ENCODE peak calls at places on chromosomes 16 and 17, in four cellular contexts. N, J, O and I are unnamed samples.

GRCh38 chr17:43832976-43833829 is at the start of gene MPP3:
- DNase-seq in N (peak; percentile 91), J (no peak), O (peak; percentile 76), I (peak; percentile 92)

GRCh38 chr16:86085161-86085611 is 186.2 kb downstream of the IRF8 start:
- DNase-seq in N (no peak), J (no peak), O (no peak), I (no peak)

GRCh38 chr16:25033852-25034251 is 18.7 kb upstream of the ARHGAP17 start:
- DNase-seq in N (no peak), J (no peak), O (no peak), I (no peak)

GRCh38 chr17:65531508-65532431 is 29.7 kb downstream of the AXIN2 start:
- DNase-seq in N (no peak), J (no peak), O (no peak), I (peak; percentile 76)

GRCh38 chr17:29205047-29205446 is 24.8 kb upstream of the MYO18A start:
- DNase-seq in N (no peak), J (no peak), O (no peak), I (no peak)

GRCh38 chr17:70329751-70330150 is 160.4 kb downstream of the KCNJ2 start:
- DNase-seq in N (no peak), J (no peak), O (no peak), I (no peak)

GRCh38 chr16:4918790-4919210 is 18.1 kb downstream of the PPL start:
- DNase-seq in N (peak; percentile 73), J (no peak), O (no peak), I (peak; percentile 69)

GRCh38 chr17:74083321-74083720 is 120.2 kb upstream of the RPL38 start:
- DNase-seq in N (no peak), J (no peak), O (no peak), I (no peak)

GRCh38 chr17:19003966-19004600 is 481 bp downstream of the FAM83G start:
- DNase-seq in N (no peak), J (no peak), O (peak; percentile 54), I (peak; percentile 81)

GRCh38 chr17:44004077-44004760 is at the start of gene NAGS:
- DNase-seq in N (peak; percentile 41), J (no peak), O (no peak), I (peak; percentile 62)

GRCh38 chr17:69339937-69340336 is 13.0 kb upstream of the ABCA5 start:
- DNase-seq in N (peak; percentile 19), J (no peak), O (no peak), I (no peak)

GRCh38 chr16:76681296-76681695 is 404.1 kb downstream of the CNTNAP4 start:
- DNase-seq in N (no peak), J (no peak), O (no peak), I (no peak)

GRCh38 chr17:57899822-57900221 is 50.0 kb upstream of the MRPS23 start:
- DNase-seq in N (peak; percentile 54), J (no peak), O (no peak), I (no peak)

GRCh38 chr16:3509470-3509928 is 8.7 kb downstream of the CLUAP1 start:
- DNase-seq in N (peak; percentile 72), J (peak; percentile 84), O (peak; percentile 91), I (no peak)

GRCh38 chr16:30715777-30716445 is 16.9 kb downstream of the SRCAP start:
- DNase-seq in N (peak; percentile 25), J (no peak), O (peak; percentile 42), I (no peak)

GRCh38 chr17:35359396-35359795 is 14.0 kb downstream of the SLFN11 start:
- DNase-seq in N (no peak), J (no peak), O (no peak), I (no peak)

GRCh38 chr17:40564883-40565744 is at the start of gene CCR7:
- DNase-seq in N (no peak), J (no peak), O (no peak), I (no peak)

GRCh38 chr17:681738-682137 is 32.9 kb downstream of the VPS53 start:
- DNase-seq in N (no peak), J (no peak), O (no peak), I (no peak)

GRCh38 chr17:35486920-35487727 is 38.6 kb upstream of the SLFN13 start:
- DNase-seq in N (no peak), J (peak; percentile 23), O (peak; percentile 73), I (peak; percentile 25)

GRCh38 chr17:67608691-67609090 is 109.0 kb upstream of the NOL11 start:
- DNase-seq in N (peak; percentile 97), J (no peak), O (peak; percentile 94), I (no peak)

GRCh38 chr16:27405546-27406451 is 3.8 kb downstream of the IL21R start:
- DNase-seq in N (no peak), J (no peak), O (no peak), I (no peak)

GRCh38 chr16:67814567-67814966 is 7.9 kb downstream of the TSNAXIP1 start:
- DNase-seq in N (no peak), J (no peak), O (no peak), I (no peak)

GRCh38 chr17:17036520-17036998 is 5.7 kb upstream of the MPRIP start:
- DNase-seq in N (no peak), J (no peak), O (no peak), I (no peak)

GRCh38 chr17:57445772-57446472 is 189.6 kb downstream of the MSI2 start:
- DNase-seq in N (no peak), J (no peak), O (no peak), I (no peak)

GRCh38 chr16:11492808-11493530 is 93.8 kb downstream of the LITAF start:
- DNase-seq in N (no peak), J (no peak), O (no peak), I (no peak)

GRCh38 chr16:11495066-11495407 is 91.7 kb downstream of the LITAF start:
- DNase-seq in N (no peak), J (no peak), O (no peak), I (no peak)

GRCh38 chr16:11493531-11493929 is 93.2 kb downstream of the LITAF start:
- DNase-seq in N (no peak), J (no peak), O (no peak), I (no peak)

GRCh38 chr16:11494433-11494832 is 92.3 kb downstream of the LITAF start:
- DNase-seq in N (no peak), J (no peak), O (no peak), I (no peak)

DNA sequence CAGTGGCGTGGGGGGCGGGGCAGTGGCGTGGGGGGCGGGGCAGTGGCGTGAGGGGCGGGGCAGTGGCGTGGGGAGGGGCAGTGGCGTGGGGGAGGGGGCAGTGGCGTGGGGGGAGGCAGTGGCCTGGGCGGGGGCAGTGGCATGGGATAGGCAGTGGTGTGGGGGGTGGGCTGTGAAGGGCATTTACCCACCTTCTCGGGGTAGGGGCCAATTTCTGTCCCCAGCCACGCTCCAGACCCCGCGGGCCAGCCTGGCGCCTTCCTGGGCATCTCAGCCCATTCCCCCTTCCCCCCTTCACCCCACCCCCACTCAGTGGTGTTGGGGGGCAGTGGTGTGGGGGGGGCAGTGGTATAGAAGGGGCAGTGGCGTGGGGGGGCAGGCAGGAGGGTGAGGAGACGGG is 92.7 kb downstream of the LITAF start:
- DNase-seq in N (no peak), J (no peak), O (no peak), I (no peak)
- TF ChIP-seq CTCF in N (no peak), J (no peak), O (no peak), I (no peak)

GRCh38 chr16:1119129-1119528 is 23.1 kb upstream of the C1QTNF8 start:
- DNase-seq in N (no peak), J (no peak), O (no peak), I (no peak)
- H3K4me2 ChIP-seq in N (no peak overlapping the region), J (no peak overlapping the region), O (no peak overlapping the region), I (no peak overlapping the region)

GRCh38 chr16:53135329-53135728 is 80.5 kb downstream of the CHD9 start:
- DNase-seq in N (no peak), J (no peak), O (no peak), I (no peak)
- TF ChIP-seq EZH2 in N (no peak), J (no peak), O (no peak), I (no peak)

DNA sequence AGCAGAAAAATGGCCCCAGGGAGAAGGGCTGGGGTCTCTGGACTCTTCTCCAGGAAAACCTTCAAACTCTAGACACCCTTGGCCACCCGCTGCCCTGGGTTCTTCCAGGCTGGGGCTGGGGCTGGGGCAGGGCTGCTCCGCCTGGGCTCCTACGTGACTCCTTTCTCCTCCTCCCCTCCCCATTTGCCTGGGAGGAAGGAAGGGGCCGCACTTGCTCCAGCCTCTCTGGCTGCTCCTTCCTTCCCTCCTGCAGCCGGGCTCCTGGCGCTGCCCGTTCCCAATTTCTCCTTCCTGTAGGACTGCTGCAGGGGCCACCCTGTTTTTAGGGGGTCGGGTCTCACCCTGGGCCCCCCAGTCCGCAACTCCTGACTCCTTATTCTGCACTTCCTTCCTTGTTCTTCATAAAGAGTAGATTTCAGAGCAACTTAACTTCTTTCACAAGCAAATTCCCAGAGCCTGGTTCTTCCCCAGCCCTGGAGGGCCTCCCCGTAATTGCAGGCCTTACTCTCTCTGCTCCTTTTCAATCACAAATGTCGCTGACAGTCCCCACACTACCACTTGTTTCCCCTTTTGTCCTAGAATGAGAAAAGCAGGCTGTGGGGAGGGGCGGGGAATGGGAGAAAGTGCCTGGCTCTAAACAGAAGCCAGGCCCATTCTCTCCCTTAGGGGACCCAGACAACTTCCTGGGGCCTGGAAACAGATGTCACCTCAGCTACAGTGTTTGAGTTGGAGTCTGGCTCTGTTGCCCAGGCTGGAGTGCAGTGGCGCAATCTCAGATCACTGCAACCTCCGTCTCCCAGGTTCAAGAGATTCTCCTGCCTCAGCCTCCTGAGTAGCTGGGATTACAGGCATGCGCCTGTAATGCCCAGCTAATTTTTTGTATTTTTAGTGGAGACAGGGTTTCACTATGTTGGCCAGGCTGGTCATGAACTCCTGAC is 137.8 kb downstream of the ENGASE start:
- DNase-seq in N (no peak), J (no peak), O (no peak), I (no peak)
- TF ChIP-seq CTCF in N (no peak), J (no peak), O (no peak), I (no peak)